ENCODE peak calls at places on chromosomes 4 and X, in eight cellular contexts. One of them, this sample, is unnamed. For H4K20me1 and H3K4me1, the result is how much of the 10 kb centered on the place peaks cover.

GRCh38 chr4:38674206-38675144 is 10.5 kb downstream of the KLF3 start:
- DNase-seq in hepatocyte: peak
- DNase-seq in OCI-LY7: no peak
- DNase-seq in GM23338: no peak
- DNase-seq in neural progenitor cell: peak
- DNase-seq in HCT116: no peak
- DNase-seq in MM.1S: no peak
- DNase-seq in SK-N-SH: peak
- DNase-seq in this sample: peak

GRCh38 chr4:149605601-149606378 is 209.9 kb downstream of the IQCM start:
- DNase-seq in hepatocyte: no peak
- DNase-seq in OCI-LY7: no peak
- DNase-seq in GM23338: peak
- DNase-seq in neural progenitor cell: no peak
- DNase-seq in HCT116: no peak
- DNase-seq in MM.1S: no peak
- DNase-seq in SK-N-SH: no peak
- DNase-seq in this sample: peak

GRCh38 chrX:71301195-71301924 is at the start of gene ITGB1BP2:
- DNase-seq in hepatocyte: peak
- DNase-seq in OCI-LY7: no peak
- DNase-seq in GM23338: peak
- DNase-seq in neural progenitor cell: no peak
- DNase-seq in HCT116: no peak
- DNase-seq in MM.1S: no peak
- DNase-seq in SK-N-SH: no peak
- DNase-seq in this sample: peak

GRCh38 chr4:116881077-116881476 is 204.3 kb downstream of the TRAM1L1 start:
- DNase-seq in hepatocyte: no peak
- DNase-seq in OCI-LY7: no peak
- DNase-seq in GM23338: no peak
- DNase-seq in neural progenitor cell: no peak
- DNase-seq in HCT116: no peak
- DNase-seq in MM.1S: no peak
- DNase-seq in SK-N-SH: no peak
- DNase-seq in this sample: no peak

GRCh38 chr4:153153339-153153851 is 50.8 kb upstream of the TRIM2 start:
- DNase-seq in hepatocyte: peak
- DNase-seq in OCI-LY7: peak
- DNase-seq in GM23338: peak
- DNase-seq in neural progenitor cell: peak
- DNase-seq in HCT116: no peak
- DNase-seq in MM.1S: peak
- DNase-seq in SK-N-SH: peak
- DNase-seq in this sample: peak

GRCh38 chr4:32148120-32148666 is 1428.0 kb downstream of the PCDH7 start:
- DNase-seq in hepatocyte: no peak
- DNase-seq in OCI-LY7: no peak
- DNase-seq in GM23338: no peak
- DNase-seq in neural progenitor cell: peak
- DNase-seq in HCT116: no peak
- DNase-seq in MM.1S: no peak
- DNase-seq in SK-N-SH: no peak
- DNase-seq in this sample: no peak

GRCh38 chrX:109990582-109991276 is 12.2 kb upstream of the TMEM164 start:
- DNase-seq in hepatocyte: no peak
- DNase-seq in OCI-LY7: no peak
- DNase-seq in GM23338: no peak
- DNase-seq in neural progenitor cell: no peak
- DNase-seq in HCT116: no peak
- DNase-seq in MM.1S: peak
- DNase-seq in SK-N-SH: no peak
- DNase-seq in this sample: no peak

GRCh38 chrX:106894978-106895452 is 8.1 kb downstream of the RIPPLY1 start:
- DNase-seq in hepatocyte: peak
- DNase-seq in OCI-LY7: no peak
- DNase-seq in GM23338: no peak
- DNase-seq in neural progenitor cell: no peak
- DNase-seq in HCT116: peak
- DNase-seq in MM.1S: no peak
- DNase-seq in SK-N-SH: no peak
- DNase-seq in this sample: peak

GRCh38 chr4:58515206-58515605 is 1405.0 kb upstream of the IGFBP7 start:
- DNase-seq in hepatocyte: no peak
- DNase-seq in OCI-LY7: no peak
- DNase-seq in GM23338: peak
- DNase-seq in neural progenitor cell: peak
- DNase-seq in HCT116: no peak
- DNase-seq in MM.1S: no peak
- DNase-seq in SK-N-SH: no peak
- DNase-seq in this sample: no peak

GRCh38 chr4:16415751-16416150 is 189.5 kb upstream of the TAPT1 start:
- DNase-seq in hepatocyte: no peak
- DNase-seq in OCI-LY7: no peak
- DNase-seq in GM23338: no peak
- DNase-seq in neural progenitor cell: no peak
- DNase-seq in HCT116: no peak
- DNase-seq in MM.1S: no peak
- DNase-seq in SK-N-SH: no peak
- DNase-seq in this sample: no peak

GRCh38 chr4:16413794-16414555 is 187.7 kb upstream of the TAPT1 start:
- DNase-seq in hepatocyte: no peak
- DNase-seq in OCI-LY7: no peak
- DNase-seq in GM23338: no peak
- DNase-seq in neural progenitor cell: no peak
- DNase-seq in HCT116: no peak
- DNase-seq in MM.1S: no peak
- DNase-seq in SK-N-SH: no peak
- DNase-seq in this sample: no peak

GRCh38 chr4:16417198-16417597 is 190.9 kb upstream of the TAPT1 start:
- DNase-seq in hepatocyte: no peak
- DNase-seq in OCI-LY7: no peak
- DNase-seq in GM23338: no peak
- DNase-seq in neural progenitor cell: no peak
- DNase-seq in HCT116: no peak
- DNase-seq in MM.1S: no peak
- DNase-seq in SK-N-SH: no peak
- DNase-seq in this sample: no peak

DNA sequence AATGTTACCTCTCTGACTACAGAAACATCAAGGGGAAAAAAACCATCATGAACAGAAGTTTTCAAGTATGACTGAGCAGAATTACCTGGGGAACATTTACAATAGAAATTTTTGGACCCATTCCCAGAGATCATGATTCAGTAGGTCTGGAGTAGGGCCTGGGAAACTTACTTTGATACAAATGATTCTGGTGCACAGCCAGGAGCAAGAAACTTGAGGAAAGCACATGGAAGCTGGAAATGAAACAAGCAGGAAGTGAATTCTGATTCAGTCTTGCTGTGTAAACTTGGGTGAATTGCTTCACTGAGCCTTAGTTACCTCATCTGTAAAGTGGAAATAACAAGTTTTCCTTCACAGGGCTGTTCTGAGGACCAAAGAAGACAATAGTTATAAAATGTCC is 192.5 kb upstream of the TAPT1 start:
- DNase-seq in hepatocyte: no peak
- DNase-seq in OCI-LY7: no peak
- DNase-seq in GM23338: no peak
- DNase-seq in neural progenitor cell: no peak
- DNase-seq in HCT116: no peak
- DNase-seq in MM.1S: no peak
- DNase-seq in SK-N-SH: no peak
- DNase-seq in this sample: peak
- TF ChIP-seq EZH2phosphoT487 in hepatocyte: no peak
- TF ChIP-seq EZH2phosphoT487 in OCI-LY7: no peak
- TF ChIP-seq EZH2phosphoT487 in GM23338: no peak
- TF ChIP-seq EZH2phosphoT487 in neural progenitor cell: no peak
- TF ChIP-seq EZH2phosphoT487 in HCT116: no peak
- TF ChIP-seq EZH2phosphoT487 in MM.1S: no peak
- TF ChIP-seq EZH2phosphoT487 in SK-N-SH: no peak
- TF ChIP-seq EZH2phosphoT487 in this sample: no peak

GRCh38 chrX:21958888-21959287 is 18.4 kb downstream of the SMS start:
- DNase-seq in hepatocyte: no peak
- DNase-seq in OCI-LY7: no peak
- DNase-seq in GM23338: no peak
- DNase-seq in neural progenitor cell: no peak
- DNase-seq in HCT116: no peak
- DNase-seq in MM.1S: no peak
- DNase-seq in SK-N-SH: no peak
- DNase-seq in this sample: peak
- H4K20me1 ChIP-seq in hepatocyte: under half
- H4K20me1 ChIP-seq in OCI-LY7: under half
- H4K20me1 ChIP-seq in GM23338: under half
- H4K20me1 ChIP-seq in neural progenitor cell: under half
- H4K20me1 ChIP-seq in HCT116: under half
- H4K20me1 ChIP-seq in MM.1S: under half
- H4K20me1 ChIP-seq in SK-N-SH: half or more
- H4K20me1 ChIP-seq in this sample: under half

DNA sequence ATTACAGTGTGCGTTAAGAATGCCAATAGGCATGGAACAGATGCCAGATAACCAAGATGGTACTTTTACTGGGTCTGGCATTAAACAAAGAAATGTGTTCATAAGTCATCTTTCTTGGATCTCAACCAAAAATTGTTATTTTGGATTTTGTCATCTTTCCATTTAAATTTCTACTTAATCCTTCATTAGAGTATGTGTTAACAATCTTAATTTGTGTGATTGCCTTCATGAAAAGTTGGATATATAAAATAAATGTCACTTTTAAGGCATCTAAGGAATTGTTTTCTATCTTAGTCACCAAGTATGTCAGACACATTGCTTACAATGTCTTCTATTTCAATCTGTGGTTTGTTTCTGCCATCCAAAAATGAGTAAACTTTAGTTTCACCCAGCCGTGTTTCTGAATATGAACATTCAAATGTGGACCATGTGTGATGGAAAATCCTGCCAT is 87.5 kb downstream of the PALLD start:
- DNase-seq in hepatocyte: no peak
- DNase-seq in OCI-LY7: no peak
- DNase-seq in GM23338: no peak
- DNase-seq in neural progenitor cell: no peak
- DNase-seq in HCT116: no peak
- DNase-seq in MM.1S: no peak
- DNase-seq in SK-N-SH: no peak
- DNase-seq in this sample: peak
- H3K4me1 ChIP-seq in hepatocyte: under half
- H3K4me1 ChIP-seq in OCI-LY7: under half
- H3K4me1 ChIP-seq in GM23338: under half
- H3K4me1 ChIP-seq in neural progenitor cell: under half
- H3K4me1 ChIP-seq in HCT116: half or more
- H3K4me1 ChIP-seq in MM.1S: under half
- H3K4me1 ChIP-seq in SK-N-SH: under half
- H3K4me1 ChIP-seq in this sample: under half

DNA sequence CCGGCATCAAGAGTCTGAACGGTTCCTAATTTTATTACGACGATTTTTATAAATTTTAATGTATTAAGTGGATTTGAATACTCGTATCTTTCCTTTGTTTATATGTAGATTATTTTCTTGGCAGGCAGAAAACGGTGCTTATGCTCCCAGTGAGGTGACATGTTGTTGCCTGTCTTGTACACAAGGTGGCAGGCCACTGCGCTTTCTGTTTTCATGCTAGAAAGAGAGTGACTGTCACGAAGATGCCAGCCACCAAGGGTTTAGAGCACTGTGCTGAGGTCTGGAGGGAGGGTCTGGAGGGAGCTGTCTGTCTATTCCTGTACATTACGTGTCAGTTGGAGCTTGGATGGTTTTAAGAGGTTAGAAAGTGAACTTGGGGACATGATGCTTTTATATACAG is 87.7 kb downstream of the SHROOM2 start:
- DNase-seq in hepatocyte: no peak
- DNase-seq in OCI-LY7: peak
- DNase-seq in GM23338: peak
- DNase-seq in neural progenitor cell: peak
- DNase-seq in HCT116: peak
- DNase-seq in MM.1S: peak
- DNase-seq in SK-N-SH: peak
- DNase-seq in this sample: peak
- TF ChIP-seq EZH2phosphoT487 in hepatocyte: no peak
- TF ChIP-seq EZH2phosphoT487 in OCI-LY7: no peak
- TF ChIP-seq EZH2phosphoT487 in GM23338: no peak
- TF ChIP-seq EZH2phosphoT487 in neural progenitor cell: no peak
- TF ChIP-seq EZH2phosphoT487 in HCT116: no peak
- TF ChIP-seq EZH2phosphoT487 in MM.1S: no peak
- TF ChIP-seq EZH2phosphoT487 in SK-N-SH: no peak
- TF ChIP-seq EZH2phosphoT487 in this sample: no peak

GRCh38 chr4:167183036-167183435 is 51.3 kb downstream of the SPOCK3 start:
- DNase-seq in hepatocyte: no peak
- DNase-seq in OCI-LY7: no peak
- DNase-seq in GM23338: no peak
- DNase-seq in neural progenitor cell: no peak
- DNase-seq in HCT116: no peak
- DNase-seq in MM.1S: no peak
- DNase-seq in SK-N-SH: no peak
- DNase-seq in this sample: no peak

GRCh38 chr4:167176723-167177367 is 57.4 kb downstream of the SPOCK3 start:
- DNase-seq in hepatocyte: peak
- DNase-seq in OCI-LY7: no peak
- DNase-seq in GM23338: no peak
- DNase-seq in neural progenitor cell: no peak
- DNase-seq in HCT116: no peak
- DNase-seq in MM.1S: no peak
- DNase-seq in SK-N-SH: no peak
- DNase-seq in this sample: no peak

GRCh38 chr4:167171928-167172327 is 62.4 kb downstream of the SPOCK3 start:
- DNase-seq in hepatocyte: no peak
- DNase-seq in OCI-LY7: no peak
- DNase-seq in GM23338: no peak
- DNase-seq in neural progenitor cell: no peak
- DNase-seq in HCT116: no peak
- DNase-seq in MM.1S: no peak
- DNase-seq in SK-N-SH: no peak
- DNase-seq in this sample: no peak

DNA sequence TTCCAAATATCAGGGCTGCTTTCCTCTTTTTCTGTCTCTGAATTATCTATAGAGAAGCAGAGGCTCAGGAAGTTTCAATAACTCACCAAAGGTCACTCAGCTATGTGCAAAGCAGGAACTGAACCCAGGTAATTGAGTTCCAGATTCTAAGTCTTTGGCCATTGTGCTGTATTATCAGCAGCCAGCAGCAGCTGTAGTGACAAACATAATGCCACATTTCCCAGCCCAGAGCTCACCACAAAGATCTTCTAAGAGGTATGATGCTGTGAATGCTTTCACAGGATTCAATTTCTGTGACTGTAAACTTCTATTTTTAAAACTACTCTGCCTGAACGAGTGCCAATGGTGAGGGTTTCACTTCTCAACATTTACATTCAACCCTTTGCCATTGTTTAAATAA is 56.4 kb downstream of the SPOCK3 start:
- DNase-seq in hepatocyte: no peak
- DNase-seq in OCI-LY7: no peak
- DNase-seq in GM23338: no peak
- DNase-seq in neural progenitor cell: peak
- DNase-seq in HCT116: no peak
- DNase-seq in MM.1S: peak
- DNase-seq in SK-N-SH: no peak
- DNase-seq in this sample: no peak
- H4K20me1 ChIP-seq in hepatocyte: under half
- H4K20me1 ChIP-seq in OCI-LY7: under half
- H4K20me1 ChIP-seq in GM23338: under half
- H4K20me1 ChIP-seq in neural progenitor cell: under half
- H4K20me1 ChIP-seq in HCT116: under half
- H4K20me1 ChIP-seq in MM.1S: under half
- H4K20me1 ChIP-seq in SK-N-SH: under half
- H4K20me1 ChIP-seq in this sample: under half